ENCODE peak calls at places on chromosomes 2 and 18, in ten cellular contexts. K, G, P, W, E, F, S, A, B and C are unnamed samples.

GRCh38 chr18:68387246-68387645 is 327.7 kb downstream of the TMX3 start:
- DNase-seq in K (no peak), E (no peak), F (no peak), P (no peak), B (peak; percentile 75), A (no peak), W (no peak), S (no peak), G (no peak), C (no peak)

GRCh38 chr2:26587966-26588365 is 53.2 kb downstream of the CIB4 start:
- DNase-seq in P (no peak), A (no peak), F (no peak), W (no peak), G (no peak), K (peak; percentile 56), S (peak; percentile 46), B (no peak), E (no peak), C (no peak)

GRCh38 chr2:227308784-227309183 is 16.3 kb upstream of the MFF start:
- DNase-seq in A (no peak), B (peak; percentile 58), E (no peak), P (no peak), W (no peak), K (no peak), G (peak; percentile 18), F (no peak), S (no peak), C (no peak)

GRCh38 chr18:986071-986470 is 81.4 kb downstream of the ADCYAP1 start:
- DNase-seq in B (no peak), S (peak; percentile 29), G (peak; percentile 83), W (no peak), E (peak; percentile 35), P (no peak), F (no peak), K (no peak), A (no peak), C (no peak)

GRCh38 chr2:7738596-7738995 is 821.4 kb downstream of the RNF144A start:
- DNase-seq in K (no peak), E (no peak), A (no peak), W (no peak), G (no peak), S (no peak), P (no peak), B (no peak), F (no peak), C (no peak)

GRCh38 chr2:209382775-209383174 is 41.1 kb upstream of the MAP2 start:
- DNase-seq in F (no peak), S (no peak), B (no peak), E (no peak), P (no peak), W (no peak), K (no peak), G (no peak), A (no peak), C (no peak)

GRCh38 chr18:60202702-60203101 is 169.9 kb downstream of the MC4R start:
- DNase-seq in B (no peak), P (no peak), E (no peak), F (no peak), K (peak; percentile 19), S (no peak), G (no peak), A (no peak), W (no peak), C (no peak)

GRCh38 chr2:209463226-209463625 is 39.4 kb downstream of the MAP2 start:
- DNase-seq in F (no peak), E (no peak), G (no peak), W (no peak), A (peak; percentile 5), P (no peak), B (no peak), S (no peak), K (no peak), C (no peak)

GRCh38 chr2:165203689-165204559 is at the start of gene SCN3A:
- DNase-seq in A (peak; percentile 4), E (peak; percentile 67), P (no peak), K (peak; percentile 83), W (peak; percentile 4), F (peak; percentile 70), S (peak; percentile 81), B (peak; percentile 43), G (peak; percentile 58), C (peak; percentile 21)

GRCh38 chr2:159600752-159601151 is 15.6 kb downstream of the BAZ2B start:
- DNase-seq in B (peak; percentile 80), F (no peak), K (no peak), S (no peak), A (peak; percentile 33), P (no peak), E (no peak), G (no peak), W (no peak), C (no peak)

GRCh38 chr2:61177727-61178549 is 15.9 kb downstream of the C2orf74 start:
- DNase-seq in E (no peak), S (peak; percentile 43), P (peak; percentile 30), K (peak; percentile 84), B (peak; percentile 18), W (no peak), A (no peak), G (no peak), F (peak; percentile 22), C (no peak)

GRCh38 chr2:217165547-217165946 is 305.7 kb upstream of the TNP1 start:
- DNase-seq in F (no peak), S (no peak), P (no peak), B (no peak), K (no peak), G (no peak), A (no peak), W (no peak), E (no peak), C (no peak)

GRCh38 chr2:120734930-120735611 is 597 bp upstream of the GLI2 start:
- DNase-seq in W (no peak), F (no peak), G (no peak), A (no peak), B (no peak), E (peak; percentile 69), P (no peak), K (no peak), S (no peak), C (no peak)

GRCh38 chr2:235054497-235054896 is 102.7 kb downstream of the SH3BP4 start:
- DNase-seq in A (no peak), S (no peak), F (no peak), W (no peak), P (no peak), G (no peak), B (no peak), E (no peak), K (no peak), C (no peak)

GRCh38 chr2:33130544-33130943 is 183.8 kb downstream of the LTBP1 start:
- DNase-seq in B (peak; percentile 58), E (no peak), A (no peak), S (no peak), K (no peak), G (no peak), F (no peak), W (no peak), P (no peak), C (no peak)

GRCh38 chr18:42310956-42311355 is 355.9 kb downstream of the PIK3C3 start:
- DNase-seq in G (no peak), K (no peak), E (peak; percentile 46), S (no peak), P (no peak), F (no peak), A (no peak), B (peak; percentile 6), W (no peak), C (no peak)

GRCh38 chr2:172103471-172104292 is 982 bp upstream of the DLX2 start:
- DNase-seq in S (peak; percentile 87), P (peak; percentile 53), K (peak; percentile 79), G (peak; percentile 11), B (peak; percentile 86), F (no peak), E (peak; percentile 90), W (peak; percentile 76), A (peak; percentile 77), C (peak; percentile 76)

GRCh38 chr18:48913201-48913600 is 37.6 kb downstream of the SMAD7 start:
- DNase-seq in B (no peak), K (no peak), G (no peak), A (no peak), S (no peak), F (no peak), W (no peak), E (no peak), P (peak; percentile 29), C (no peak)

GRCh38 chr2:31268344-31268743 is 34.4 kb downstream of the EHD3 start:
- DNase-seq in W (no peak), S (no peak), A (no peak), F (no peak), K (no peak), P (no peak), B (no peak), G (no peak), E (peak; percentile 17), C (no peak)

GRCh38 chr2:105959357-105959756 is 214.6 kb downstream of the NCK2 start:
- DNase-seq in S (no peak), F (no peak), K (no peak), A (no peak), B (no peak), P (no peak), W (no peak), G (no peak), E (no peak), C (no peak)

GRCh38 chr2:33848486-33848885 is 249.4 kb upstream of the FAM98A start:
- DNase-seq in K (no peak), F (no peak), A (no peak), W (peak; percentile 22), S (no peak), E (no peak), P (no peak), B (peak; percentile 73), G (no peak), C (no peak)

GRCh38 chr2:75607988-75608683 is 38.4 kb upstream of the MRPL19 start:
- DNase-seq in S (no peak), G (no peak), B (peak; percentile 94), E (peak; percentile 44), W (no peak), P (no peak), A (no peak), F (no peak), K (no peak), C (no peak)

GRCh38 chr2:157789933-157790511 is 86.1 kb downstream of the ACVR1 start:
- DNase-seq in G (no peak), F (no peak), P (no peak), K (no peak), W (no peak), B (no peak), S (no peak), E (peak; percentile 58), A (no peak), C (no peak)

GRCh38 chr18:74945774-74946545 is 263.0 kb downstream of the PTGR3 start:
- DNase-seq in P (no peak), F (no peak), B (peak; percentile 18), G (no peak), K (no peak), A (no peak), W (no peak), S (no peak), E (no peak), C (no peak)

GRCh38 chr18:44325903-44326650 is 354.6 kb upstream of the SETBP1 start:
- DNase-seq in G (peak; percentile 2), S (peak; percentile 25), P (no peak), W (no peak), K (peak; percentile 83), A (peak; percentile 0), F (peak; percentile 72), B (peak; percentile 62), E (peak; percentile 87), C (peak; percentile 27)

GRCh38 chr18:8890957-8891464 is 185.7 kb downstream of the MTCL1 start:
- DNase-seq in S (no peak), W (peak; percentile 62), B (peak; percentile 99), K (peak; percentile 45), F (no peak), G (peak; percentile 52), A (peak; percentile 68), E (peak; percentile 58), P (no peak), C (no peak)